ENCODE peak calls at places on chromosomes 1 and 21, in four cellular contexts. One of them, this sample, is unnamed.

GRCh38 chr1:219020386-219020785 is 153.3 kb upstream of the LYPLAL1 start:
- DNase-seq in stomach: no peak
- DNase-seq in ovary: no peak
- DNase-seq in body of pancreas: no peak
- DNase-seq in this sample: no peak

GRCh38 chr1:8448906-8449661 is 131.2 kb downstream of the SLC45A1 start:
- DNase-seq in stomach: no peak
- DNase-seq in ovary: no peak
- DNase-seq in body of pancreas: no peak
- DNase-seq in this sample: no peak

GRCh38 chr1:5953386-5953785 is 38.8 kb downstream of the NPHP4 start:
- DNase-seq in stomach: no peak
- DNase-seq in ovary: no peak
- DNase-seq in body of pancreas: no peak
- DNase-seq in this sample: no peak

GRCh38 chr1:109890115-109890953 is 20.3 kb upstream of the CSF1 start:
- DNase-seq in stomach: no peak
- DNase-seq in ovary: no peak
- DNase-seq in body of pancreas: no peak
- DNase-seq in this sample: no peak

GRCh38 chr1:228691926-228692325 is 43.4 kb upstream of the RHOU start:
- DNase-seq in stomach: peak; percentile 32
- DNase-seq in ovary: no peak
- DNase-seq in body of pancreas: peak; percentile 56
- DNase-seq in this sample: peak; percentile 42

GRCh38 chr1:202106340-202107284 is 16.1 kb upstream of the GPR37L1 start:
- DNase-seq in stomach: peak; percentile 88
- DNase-seq in ovary: no peak
- DNase-seq in body of pancreas: peak; percentile 89
- DNase-seq in this sample: peak; percentile 45

GRCh38 chr1:215682232-215682631 is 115.1 kb downstream of the KCTD3 start:
- DNase-seq in stomach: no peak
- DNase-seq in ovary: no peak
- DNase-seq in body of pancreas: no peak
- DNase-seq in this sample: no peak

GRCh38 chr1:169495050-169495740 is 9.5 kb upstream of the SLC19A2 start:
- DNase-seq in stomach: no peak
- DNase-seq in ovary: no peak
- DNase-seq in body of pancreas: no peak
- DNase-seq in this sample: no peak

GRCh38 chr1:224498574-224499170 is 64.1 kb upstream of the WDR26 start:
- DNase-seq in stomach: no peak
- DNase-seq in ovary: peak; percentile 16
- DNase-seq in body of pancreas: peak; percentile 36
- DNase-seq in this sample: peak; percentile 45

GRCh38 chr1:71086331-71086730 is 5.5 kb upstream of the ZRANB2 start:
- DNase-seq in stomach: no peak
- DNase-seq in ovary: no peak
- DNase-seq in body of pancreas: no peak
- DNase-seq in this sample: no peak

GRCh38 chr1:23383547-23384311 is 14.1 kb upstream of the ZNF436 start:
- DNase-seq in stomach: no peak
- DNase-seq in ovary: no peak
- DNase-seq in body of pancreas: no peak
- DNase-seq in this sample: peak; percentile 60

GRCh38 chr1:245096330-245097066 is 58.3 kb upstream of the KIF26B start:
- DNase-seq in stomach: no peak
- DNase-seq in ovary: no peak
- DNase-seq in body of pancreas: no peak
- DNase-seq in this sample: no peak

GRCh38 chr1:9459784-9460407 is 79.4 kb upstream of the SLC25A33 start:
- DNase-seq in stomach: no peak
- DNase-seq in ovary: no peak
- DNase-seq in body of pancreas: no peak
- DNase-seq in this sample: no peak
- TF ChIP-seq POLR2A in stomach: no peak
- TF ChIP-seq POLR2A in ovary: no peak
- TF ChIP-seq POLR2A in body of pancreas: no peak
- TF ChIP-seq POLR2A in this sample: no peak

GRCh38 chr1:12618661-12619395 is 818 bp upstream of the DHRS3 start:
- DNase-seq in stomach: peak; percentile 65
- DNase-seq in ovary: peak; percentile 75
- DNase-seq in body of pancreas: peak; percentile 72
- DNase-seq in this sample: peak; percentile 56

GRCh38 chr1:12617511-12617900 is 504 bp downstream of the DHRS3 start:
- DNase-seq in stomach: peak; percentile 55
- DNase-seq in ovary: no peak
- DNase-seq in body of pancreas: peak; percentile 79
- DNase-seq in this sample: no peak

GRCh38 chr1:12619396-12620141 is 1.6 kb upstream of the DHRS3 start:
- DNase-seq in stomach: peak; percentile 92
- DNase-seq in ovary: peak; percentile 84
- DNase-seq in body of pancreas: peak; percentile 92
- DNase-seq in this sample: peak; percentile 93

GRCh38 chr1:12616709-12617373 is 1.2 kb downstream of the DHRS3 start:
- DNase-seq in stomach: no peak
- DNase-seq in ovary: no peak
- DNase-seq in body of pancreas: peak; percentile 58
- DNase-seq in this sample: peak; percentile 43

GRCh38 chr1:12617901-12618660 is at the start of gene DHRS3:
- DNase-seq in stomach: peak; percentile 84
- DNase-seq in ovary: peak; percentile 75
- DNase-seq in body of pancreas: peak; percentile 88
- DNase-seq in this sample: peak; percentile 80
- H3K4me1 ChIP-seq in stomach: peaks cover 76% of the 10 kb centered on the region
- H3K4me1 ChIP-seq in ovary: peaks cover 14% of the 10 kb centered on the region
- H3K4me1 ChIP-seq in body of pancreas: peaks cover 65% of the 10 kb centered on the region
- H3K4me1 ChIP-seq in this sample: peaks cover 33% of the 10 kb centered on the region

GRCh38 chr21:25567472-25567871 is 39.8 kb downstream of the MRPL39 start:
- DNase-seq in stomach: no peak
- DNase-seq in ovary: no peak
- DNase-seq in body of pancreas: no peak
- DNase-seq in this sample: no peak
- TF ChIP-seq POLR2A in stomach: no peak
- TF ChIP-seq POLR2A in ovary: no peak
- TF ChIP-seq POLR2A in body of pancreas: no peak
- TF ChIP-seq POLR2A in this sample: no peak

GRCh38 chr1:113761937-113762336 is 2.7 kb upstream of the PHTF1 start:
- DNase-seq in stomach: no peak
- DNase-seq in ovary: no peak
- DNase-seq in body of pancreas: no peak
- DNase-seq in this sample: no peak
- H3K4me1 ChIP-seq in stomach: peaks cover 19% of the 10 kb centered on the region
- H3K4me1 ChIP-seq in ovary: no peaks in the 10 kb centered on the region
- H3K4me1 ChIP-seq in body of pancreas: peaks cover 17% of the 10 kb centered on the region
- H3K4me1 ChIP-seq in this sample: no peaks in the 10 kb centered on the region

GRCh38 chr1:163744488-163744887 is 422.7 kb downstream of the NUF2 start:
- DNase-seq in stomach: no peak
- DNase-seq in ovary: no peak
- DNase-seq in body of pancreas: no peak
- DNase-seq in this sample: no peak

GRCh38 chr1:163745204-163745603 is 423.4 kb downstream of the NUF2 start:
- DNase-seq in stomach: no peak
- DNase-seq in ovary: no peak
- DNase-seq in body of pancreas: no peak
- DNase-seq in this sample: no peak

GRCh38 chr1:163747261-163747660 is 425.5 kb downstream of the NUF2 start:
- DNase-seq in stomach: no peak
- DNase-seq in ovary: no peak
- DNase-seq in body of pancreas: no peak
- DNase-seq in this sample: no peak

DNA sequence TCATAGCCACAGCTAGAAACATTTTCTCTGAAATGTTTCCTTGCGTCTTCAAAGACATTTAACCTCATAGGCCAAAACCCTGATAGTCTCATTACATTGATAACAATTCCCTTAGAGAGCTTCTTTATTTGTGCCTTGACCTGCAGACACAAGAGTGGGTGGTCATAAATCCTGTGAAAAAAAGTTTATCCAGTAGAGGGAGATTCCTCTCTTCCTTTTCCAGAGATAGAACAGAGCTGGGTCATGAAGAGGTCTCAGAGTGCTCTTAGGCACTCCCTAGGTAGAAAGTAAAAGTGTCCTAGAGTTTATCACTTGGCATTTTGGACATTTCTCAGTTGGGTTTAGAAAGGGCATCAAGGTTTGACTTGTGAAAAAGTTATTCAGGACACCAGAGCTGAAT is 426.1 kb downstream of the NUF2 start:
- DNase-seq in stomach: no peak
- DNase-seq in ovary: no peak
- DNase-seq in body of pancreas: no peak
- DNase-seq in this sample: no peak
- TF ChIP-seq POLR2A in stomach: no peak
- TF ChIP-seq POLR2A in ovary: no peak
- TF ChIP-seq POLR2A in body of pancreas: no peak
- TF ChIP-seq POLR2A in this sample: no peak

GRCh38 chr1:35179864-35180263 is 13.1 kb downstream of the SFPQ start:
- DNase-seq in stomach: no peak
- DNase-seq in ovary: no peak
- DNase-seq in body of pancreas: no peak
- DNase-seq in this sample: no peak
- H3K4me1 ChIP-seq in stomach: peaks cover 69% of the 10 kb centered on the region
- H3K4me1 ChIP-seq in ovary: no peaks in the 10 kb centered on the region
- H3K4me1 ChIP-seq in body of pancreas: peaks cover 33% of the 10 kb centered on the region
- H3K4me1 ChIP-seq in this sample: no peaks in the 10 kb centered on the region

GRCh38 chr1:54705153-54705552 is 10.5 kb upstream of the TTC4 start:
- DNase-seq in stomach: no peak
- DNase-seq in ovary: no peak
- DNase-seq in body of pancreas: no peak
- DNase-seq in this sample: no peak
- TF ChIP-seq POLR2A in stomach: no peak
- TF ChIP-seq POLR2A in ovary: no peak
- TF ChIP-seq POLR2A in body of pancreas: no peak
- TF ChIP-seq POLR2A in this sample: no peak

GRCh38 chr1:94620345-94621031 is 78.9 kb upstream of the F3 start:
- DNase-seq in stomach: no peak
- DNase-seq in ovary: no peak
- DNase-seq in body of pancreas: no peak
- DNase-seq in this sample: no peak

GRCh38 chr1:94622757-94623156 is 81.2 kb upstream of the F3 start:
- DNase-seq in stomach: no peak
- DNase-seq in ovary: no peak
- DNase-seq in body of pancreas: no peak
- DNase-seq in this sample: peak; percentile 81

GRCh38 chr1:94621392-94621791 is 79.8 kb upstream of the F3 start:
- DNase-seq in stomach: peak; percentile 76
- DNase-seq in ovary: no peak
- DNase-seq in body of pancreas: peak; percentile 65
- DNase-seq in this sample: no peak

GRCh38 chr1:94623560-94624148 is 82.1 kb upstream of the F3 start:
- DNase-seq in stomach: no peak
- DNase-seq in ovary: peak; percentile 34
- DNase-seq in body of pancreas: no peak
- DNase-seq in this sample: no peak

GRCh38 chr1:94621802-94622201 is 80.2 kb upstream of the F3 start:
- DNase-seq in stomach: no peak
- DNase-seq in ovary: no peak
- DNase-seq in body of pancreas: no peak
- DNase-seq in this sample: no peak
- H3K4me1 ChIP-seq in stomach: peaks cover 21% of the 10 kb centered on the region
- H3K4me1 ChIP-seq in ovary: no peaks in the 10 kb centered on the region
- H3K4me1 ChIP-seq in body of pancreas: peaks cover 9% of the 10 kb centered on the region
- H3K4me1 ChIP-seq in this sample: peaks cover 11% of the 10 kb centered on the region

DNA sequence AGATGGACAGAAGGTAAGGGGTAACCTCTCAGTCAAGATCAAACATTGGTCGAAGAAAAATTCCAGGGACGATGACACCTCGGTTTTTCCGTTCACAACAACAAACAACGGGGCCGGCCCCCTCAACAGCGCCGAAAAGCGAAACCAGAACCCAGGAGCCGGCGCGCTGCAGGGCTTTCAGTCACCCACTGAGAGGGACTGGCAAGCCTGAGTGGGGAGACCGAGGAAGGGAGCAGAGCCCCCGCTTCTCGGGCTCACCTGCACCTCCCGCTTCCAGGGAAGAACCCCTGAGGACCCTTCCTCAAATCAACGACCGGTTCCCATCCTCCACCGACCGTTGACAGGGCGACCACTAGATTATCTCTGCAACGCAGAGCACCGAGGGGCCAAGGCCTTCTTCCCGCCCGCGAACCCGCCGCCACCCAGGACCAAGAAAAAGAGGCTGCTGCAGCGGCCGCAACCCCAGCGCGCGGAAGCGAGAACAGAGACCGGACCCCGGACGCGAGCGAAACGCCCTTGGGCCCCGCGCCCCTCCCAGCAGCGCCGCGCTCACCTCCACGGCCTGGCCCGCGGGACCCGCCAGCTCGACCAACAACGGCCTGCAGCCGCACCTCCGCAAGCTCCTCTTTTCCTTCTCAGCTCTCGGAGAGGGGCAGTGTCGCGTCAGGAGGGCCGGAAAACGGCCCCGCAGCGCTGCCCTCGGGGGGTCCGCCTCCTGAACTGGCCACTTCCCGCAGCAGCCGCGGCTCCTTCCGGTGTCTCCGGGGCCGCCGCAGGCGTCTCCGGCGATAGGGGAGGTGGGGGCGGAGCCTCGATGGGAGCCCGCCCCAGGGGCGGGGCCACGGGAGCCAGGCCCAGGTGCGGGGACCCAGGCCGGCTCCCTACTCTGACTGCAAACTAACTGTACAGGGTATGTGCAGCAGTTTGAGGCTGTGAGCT is at the start of gene USP33:
- DNase-seq in stomach: peak; percentile 91
- DNase-seq in ovary: peak; percentile 89
- DNase-seq in body of pancreas: peak; percentile 96
- DNase-seq in this sample: peak; percentile 94
- TF ChIP-seq POLR2A in stomach: peak; percentile 40
- TF ChIP-seq POLR2A in ovary: peak; percentile 63
- TF ChIP-seq POLR2A in body of pancreas: peak; percentile 84
- TF ChIP-seq POLR2A in this sample: peak; percentile 34

DNA sequence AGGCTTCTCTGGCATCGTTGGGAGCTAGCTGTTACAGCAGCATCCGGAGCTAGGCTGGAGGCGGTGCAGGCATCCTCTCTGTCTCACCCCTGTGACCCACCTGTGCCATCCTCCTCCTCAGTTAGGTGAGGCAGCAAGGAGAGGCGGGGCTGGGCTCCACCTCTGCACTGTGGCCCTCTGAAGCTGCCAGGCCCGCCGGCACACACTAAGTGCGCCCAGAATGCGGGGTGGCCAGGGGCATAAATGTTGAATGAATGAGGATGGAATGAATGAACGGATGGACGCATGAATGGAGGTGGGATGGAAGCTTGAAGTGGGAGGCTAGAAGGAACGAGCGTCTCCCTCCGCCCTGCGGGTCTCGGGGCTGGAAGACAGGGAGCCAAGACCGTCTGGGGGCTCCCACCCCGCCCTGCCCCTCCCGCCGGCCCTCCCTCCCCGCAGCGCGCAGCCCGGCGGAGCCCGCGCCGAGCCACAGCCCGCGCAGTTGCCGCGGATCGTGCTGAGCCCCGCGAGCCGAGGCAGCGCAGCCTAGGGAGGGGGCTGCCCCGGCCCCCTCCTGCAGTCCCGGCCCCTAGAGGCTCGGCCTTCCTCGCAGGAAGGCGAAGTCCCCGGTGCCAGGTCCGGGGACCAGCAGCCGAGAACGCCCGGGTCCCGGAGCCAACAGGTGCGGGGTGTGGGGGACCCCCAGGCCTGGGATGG is at the start of gene HCRTR1:
- DNase-seq in stomach: no peak
- DNase-seq in ovary: no peak
- DNase-seq in body of pancreas: no peak
- DNase-seq in this sample: no peak
- H3K4me1 ChIP-seq in stomach: peaks cover 16% of the 10 kb centered on the region
- H3K4me1 ChIP-seq in ovary: no peaks in the 10 kb centered on the region
- H3K4me1 ChIP-seq in body of pancreas: peaks cover 9% of the 10 kb centered on the region
- H3K4me1 ChIP-seq in this sample: peaks cover 9% of the 10 kb centered on the region